ENCODE peak calls at places on chromosome 17, in ten cellular contexts. Z is body of pancreas, P is Calu3, Y is choroid plexus epithelial cell, A is type B pancreatic cell, G is endothelial cell of umbilical vein, U is pancreas, R is RWPE1, E is lower lobe of right lung, N is BJ. I is an unnamed sample.

GRCh38 chr17:2462481-2462880 is 49.2 kb downstream of the METTL16 start:
- DNase-seq in Z (no peak), P (no peak), Y (no peak), A (no peak), G (no peak), U (no peak), R (no peak), E (no peak), N (no peak), I (no peak)

GRCh38 chr17:8121531-8122390 is 2.1 kb downstream of the HES7 start:
- DNase-seq in Z (peak), P (peak), Y (peak), A (no peak), G (peak), U (peak), R (peak), E (no peak), N (no peak), I (peak)

GRCh38 chr17:4449736-4450135 is 16.0 kb downstream of the SPNS3 start:
- DNase-seq in Z (no peak), P (no peak), Y (no peak), A (no peak), G (no peak), U (no peak), R (no peak), E (peak), N (no peak), I (no peak)

GRCh38 chr17:13825526-13826040 is 223.9 kb upstream of the HS3ST3A1 start:
- DNase-seq in Z (no peak), P (no peak), Y (no peak), A (no peak), G (no peak), U (no peak), R (no peak), E (no peak), N (no peak), I (no peak)

GRCh38 chr17:40327735-40328385 is 18.9 kb downstream of the RARA start:
- DNase-seq in Z (no peak), P (no peak), Y (no peak), A (no peak), G (no peak), U (no peak), R (no peak), E (peak), N (no peak), I (peak)

GRCh38 chr17:27571563-27572129 is 59.3 kb upstream of the LGALS9 start:
- DNase-seq in Z (no peak), P (no peak), Y (no peak), A (no peak), G (no peak), U (no peak), R (no peak), E (no peak), N (no peak), I (peak)

GRCh38 chr17:57315061-57315851 is 58.9 kb downstream of the MSI2 start:
- DNase-seq in Z (no peak), P (no peak), Y (no peak), A (no peak), G (no peak), U (no peak), R (no peak), E (no peak), N (no peak), I (no peak)

GRCh38 chr17:35212668-35213067 is 18.5 kb upstream of the SLC35G3 start:
- DNase-seq in Z (no peak), P (no peak), Y (no peak), A (no peak), G (no peak), U (no peak), R (peak), E (no peak), N (no peak), I (no peak)

GRCh38 chr17:36085710-36086268 is 4.2 kb downstream of the CCL3 start:
- DNase-seq in Z (no peak), P (no peak), Y (peak), A (no peak), G (no peak), U (no peak), R (no peak), E (no peak), N (no peak), I (no peak)

GRCh38 chr17:2705263-2705662 is 6.3 kb downstream of the CLUH start:
- DNase-seq in Z (no peak), P (no peak), Y (peak), A (no peak), G (peak), U (no peak), R (no peak), E (peak), N (no peak), I (peak)

GRCh38 chr17:37131064-37131463 is 182.3 kb downstream of the AATF start:
- DNase-seq in Z (no peak), P (no peak), Y (peak), A (no peak), G (no peak), U (no peak), R (no peak), E (no peak), N (no peak), I (no peak)

GRCh38 chr17:13437966-13438779 is 163.6 kb downstream of the HS3ST3A1 start:
- DNase-seq in Z (no peak), P (no peak), Y (peak), A (no peak), G (no peak), U (no peak), R (no peak), E (no peak), N (no peak), I (no peak)

GRCh38 chr17:11644265-11645212 is 46.3 kb downstream of the DNAH9 start:
- DNase-seq in Z (peak), P (peak), Y (peak), A (no peak), G (peak), U (peak), R (peak), E (peak), N (no peak), I (no peak)

GRCh38 chr17:45433136-45433535 is 466 bp upstream of the ARHGAP27 start:
- DNase-seq in Z (no peak), P (no peak), Y (no peak), A (no peak), G (no peak), U (no peak), R (no peak), E (peak), N (no peak), I (no peak)

GRCh38 chr17:83194189-83194565 is 114.8 kb downstream of the METRNL start:
- DNase-seq in Z (no peak), P (no peak), Y (no peak), A (no peak), G (no peak), U (no peak), R (no peak), E (peak), N (no peak), I (peak)

GRCh38 chr17:42182927-42183734 is 2.1 kb downstream of the HCRT start:
- DNase-seq in Z (no peak), P (peak), Y (peak), A (no peak), G (peak), U (no peak), R (no peak), E (no peak), N (no peak), I (no peak)

GRCh38 chr17:15663176-15663575 is 20.9 kb downstream of the TRIM16 start:
- DNase-seq in Z (no peak), P (no peak), Y (no peak), A (no peak), G (no peak), U (no peak), R (no peak), E (no peak), N (no peak), I (no peak)

GRCh38 chr17:44069974-44070454 is 521 bp upstream of the G6PC3 start:
- DNase-seq in Z (no peak), P (no peak), Y (peak), A (no peak), G (no peak), U (no peak), R (peak), E (no peak), N (no peak), I (no peak)

GRCh38 chr17:43423777-43424455 is 25.1 kb downstream of the ARL4D start:
- DNase-seq in Z (no peak), P (no peak), Y (no peak), A (no peak), G (no peak), U (no peak), R (no peak), E (no peak), N (no peak), I (no peak)

DNA sequence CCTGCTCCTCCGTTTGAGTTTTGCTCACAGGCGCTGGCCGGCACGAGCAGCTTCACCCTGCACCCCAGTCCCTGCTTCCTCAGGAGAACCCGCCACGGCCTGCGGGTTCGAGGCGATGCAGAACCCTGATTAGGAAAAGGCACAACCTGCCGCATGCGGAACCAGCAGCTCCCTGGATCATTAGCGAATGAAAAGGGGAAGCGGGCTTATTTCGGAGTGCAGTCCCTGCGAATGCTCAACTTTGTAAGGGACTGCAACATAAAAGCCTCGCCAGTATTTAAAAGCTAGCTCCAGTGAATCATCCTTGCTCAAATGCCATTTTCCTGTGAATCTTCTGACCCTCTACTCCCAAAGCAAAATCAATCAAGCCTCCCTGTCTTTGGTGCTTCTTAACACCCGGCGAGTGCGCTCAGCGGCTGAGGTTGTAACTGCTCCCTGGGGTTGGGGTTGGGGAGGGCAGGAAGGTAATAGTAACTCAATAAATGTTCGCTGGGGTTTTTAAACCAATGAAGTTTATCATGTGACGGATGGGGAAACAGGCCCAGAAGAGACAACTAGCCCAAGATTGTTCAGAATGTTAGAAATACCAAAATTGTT is 676 bp upstream of the AKAP10 start:
- DNase-seq in Z (no peak), P (no peak), Y (no peak), A (no peak), G (no peak), U (no peak), R (no peak), E (peak), N (no peak), I (peak)
- TF ChIP-seq CTCF in Z (no peak), P (no peak), Y (no peak), A (no peak), G (no peak), U (no peak), R (no peak), E (no peak), N (no peak), I (no peak)

DNA sequence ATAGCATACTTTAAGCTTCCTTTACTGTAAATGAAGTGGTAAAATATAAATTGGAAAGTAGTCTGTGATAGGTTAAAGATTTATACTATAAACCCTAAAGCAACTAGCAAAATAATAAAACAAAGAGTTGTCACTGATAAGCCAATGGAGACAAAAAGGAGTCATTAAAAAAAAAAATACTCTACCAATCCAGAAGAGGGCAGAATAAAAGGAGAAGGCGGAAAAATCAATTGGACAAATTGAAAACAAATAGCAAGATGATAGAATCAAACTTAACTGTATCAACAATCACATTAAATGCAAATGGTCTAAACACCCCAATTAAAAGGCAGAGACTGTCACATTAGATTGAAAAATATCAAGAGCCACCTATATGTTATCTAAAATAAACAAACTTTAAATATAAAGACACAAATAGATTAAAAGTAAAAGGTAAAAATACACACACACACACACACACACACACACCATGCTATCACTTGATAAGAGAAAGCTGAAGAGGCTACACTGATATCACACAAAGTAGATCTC is 71.8 kb downstream of the CACNG1 start:
- DNase-seq in Z (no peak), P (no peak), Y (no peak), A (no peak), G (no peak), U (no peak), R (no peak), E (no peak), N (no peak), I (no peak)
- TF ChIP-seq CTCF in Z (no peak), P (peak), Y (no peak), A (peak), G (no peak), U (no peak), R (peak), E (no peak), N (no peak), I (no peak)

GRCh38 chr17:76367647-76368046 is 13.9 kb upstream of the PRPSAP1 start:
- DNase-seq in Z (no peak), P (no peak), Y (no peak), A (no peak), G (no peak), U (no peak), R (no peak), E (no peak), N (no peak), I (no peak)

GRCh38 chr17:76363107-76363801 is 9.5 kb upstream of the PRPSAP1 start:
- DNase-seq in Z (no peak), P (no peak), Y (no peak), A (no peak), G (no peak), U (no peak), R (no peak), E (no peak), N (no peak), I (no peak)

GRCh38 chr17:76368545-76368944 is 14.8 kb upstream of the PRPSAP1 start:
- DNase-seq in Z (no peak), P (no peak), Y (peak), A (no peak), G (no peak), U (no peak), R (no peak), E (no peak), N (peak), I (no peak)

GRCh38 chr17:76366247-76366646 is 12.5 kb upstream of the PRPSAP1 start:
- DNase-seq in Z (no peak), P (no peak), Y (no peak), A (no peak), G (no peak), U (no peak), R (no peak), E (no peak), N (no peak), I (no peak)

DNA sequence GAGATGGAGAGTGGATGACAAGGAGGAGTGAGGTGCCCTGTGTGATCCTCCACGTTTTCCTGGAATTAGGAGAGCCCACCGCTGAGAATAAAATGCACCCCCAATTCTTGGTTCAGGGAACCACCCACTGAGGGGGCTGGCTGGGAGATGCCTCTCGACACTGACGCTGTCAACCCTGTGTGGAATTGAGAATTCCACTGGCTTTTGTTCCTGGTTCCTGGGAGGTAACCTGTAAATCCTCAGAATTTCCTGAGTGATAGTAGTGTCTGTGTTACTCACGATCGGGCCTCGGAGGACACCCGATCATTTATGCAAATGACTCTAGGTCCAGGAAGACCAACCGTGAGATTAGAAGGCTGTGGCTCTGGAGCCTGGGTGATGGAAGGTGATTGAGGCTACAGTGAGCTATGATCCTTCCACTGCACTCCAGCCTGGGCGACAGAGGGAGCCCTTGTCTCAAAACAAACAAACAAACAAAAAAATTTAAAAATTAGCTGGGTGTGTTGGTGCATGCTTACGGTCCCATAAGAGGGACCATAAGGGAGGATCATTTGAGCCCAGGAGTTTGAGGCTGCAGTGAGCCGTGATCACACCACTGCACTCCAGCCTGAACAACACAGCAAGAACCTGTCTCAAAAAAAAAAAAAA is 11.7 kb upstream of the PRPSAP1 start:
- DNase-seq in Z (no peak), P (no peak), Y (peak), A (no peak), G (no peak), U (no peak), R (no peak), E (no peak), N (no peak), I (no peak)
- TF ChIP-seq CTCF in Z (no peak), P (peak), Y (peak), A (peak), G (peak), U (no peak), R (no peak), E (no peak), N (peak), I (no peak)

GRCh38 chr17:77553459-77554066 is 404.9 kb upstream of the TNRC6C start:
- DNase-seq in Z (no peak), P (no peak), Y (no peak), A (no peak), G (no peak), U (no peak), R (no peak), E (no peak), N (no peak), I (no peak)

GRCh38 chr17:77556408-77557068 is 402.0 kb upstream of the TNRC6C start:
- DNase-seq in Z (no peak), P (no peak), Y (no peak), A (no peak), G (no peak), U (no peak), R (no peak), E (no peak), N (no peak), I (no peak)

GRCh38 chr17:77555110-77555509 is 403.4 kb upstream of the TNRC6C start:
- DNase-seq in Z (no peak), P (no peak), Y (no peak), A (no peak), G (no peak), U (no peak), R (no peak), E (no peak), N (no peak), I (no peak)

GRCh38 chr17:77558846-77559626 is 399.5 kb upstream of the TNRC6C start:
- DNase-seq in Z (no peak), P (no peak), Y (no peak), A (no peak), G (no peak), U (no peak), R (no peak), E (no peak), N (no peak), I (no peak)

DNA sequence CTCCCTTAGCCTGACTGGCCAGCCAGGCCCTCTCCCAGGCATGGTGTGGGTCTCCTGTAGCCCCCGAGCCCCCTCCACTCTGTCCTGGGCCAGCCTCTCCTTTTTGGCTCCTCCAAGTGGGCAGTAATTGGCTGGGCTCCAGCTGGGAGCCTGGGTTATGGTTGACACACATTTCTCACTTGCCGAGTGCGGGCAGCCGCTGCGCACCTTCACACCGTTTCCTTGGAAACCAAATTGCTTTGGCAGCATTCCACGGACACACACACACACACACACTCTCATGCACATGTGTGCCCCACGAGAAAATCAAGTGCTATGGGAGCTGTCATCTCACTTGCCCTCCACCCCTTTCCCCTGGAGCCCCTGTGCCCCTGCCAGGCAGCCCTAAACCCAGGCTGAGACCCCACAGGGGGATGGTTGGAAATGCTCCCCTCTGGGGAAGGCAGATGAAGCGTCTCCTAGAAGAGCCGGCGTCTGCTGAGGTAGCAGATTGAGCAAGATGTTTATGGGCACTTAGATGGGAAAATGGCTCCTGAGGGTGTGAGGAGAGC is 402.7 kb upstream of the TNRC6C start:
- DNase-seq in Z (peak), P (peak), Y (peak), A (no peak), G (no peak), U (peak), R (peak), E (peak), N (no peak), I (no peak)
- TF ChIP-seq CTCF in Z (no peak), P (no peak), Y (no peak), A (no peak), G (no peak), U (no peak), R (no peak), E (no peak), N (no peak), I (no peak)

GRCh38 chr17:63824362-63824761 is 2.9 kb upstream of the PSMC5 start:
- DNase-seq in Z (no peak), P (no peak), Y (no peak), A (no peak), G (no peak), U (no peak), R (no peak), E (no peak), N (no peak), I (no peak)

GRCh38 chr17:63828936-63829335 is 1.5 kb upstream of the FTSJ3 start:
- DNase-seq in Z (no peak), P (no peak), Y (no peak), A (no peak), G (no peak), U (no peak), R (no peak), E (no peak), N (no peak), I (no peak)

GRCh38 chr17:63826468-63827001 is 696 bp upstream of the PSMC5 start:
- DNase-seq in Z (no peak), P (no peak), Y (peak), A (no peak), G (no peak), U (no peak), R (no peak), E (no peak), N (no peak), I (no peak)

GRCh38 chr17:63827801-63828221 is 348 bp upstream of the FTSJ3 start:
- DNase-seq in Z (no peak), P (no peak), Y (no peak), A (no peak), G (no peak), U (no peak), R (no peak), E (no peak), N (no peak), I (no peak)

GRCh38 chr17:63827002-63827800 is at the start of the genes FTSJ3 and PSMC5:
- DNase-seq in Z (peak), P (peak), Y (peak), A (peak), G (peak), U (peak), R (peak), E (peak), N (peak), I (peak)
- TF ChIP-seq CTCF in Z (peak), P (peak), Y (peak), A (peak), G (no peak), U (peak), R (peak), E (peak), N (peak), I (peak)

I was measured in spleen.